ENCODE peak calls at places on chromosomes 5 and 9, in six cellular contexts. P is HCT116, J is epithelial cell of proximal tubule, N is fibroblast of villous mesenchyme, X is dorsolateral prefrontal cortex, B is heart right ventricle. G is an unnamed sample.

GRCh38 chr9:37994639-37995347 is 74.2 kb downstream of the SHB start:
- DNase-seq in J (no peak), B (peak), P (no peak), N (peak), X (peak), G (peak)

GRCh38 chr9:38339087-38339486 is 53.4 kb upstream of the ALDH1B1 start:
- DNase-seq in J (peak), N (no peak), P (no peak), B (no peak), X (no peak), G (peak)

GRCh38 chr5:98904786-98905185 is 24.0 kb downstream of the CHD1 start:
- DNase-seq in P (no peak), J (no peak), X (no peak), B (no peak), N (no peak), G (peak)

GRCh38 chr5:174355208-174355612 is 309.7 kb downstream of the NSG2 start:
- DNase-seq in J (no peak), N (peak), B (no peak), P (no peak), X (no peak), G (peak)

GRCh38 chr5:9895305-9895650 is 265.1 kb upstream of the TAS2R1 start:
- DNase-seq in J (no peak), X (no peak), B (no peak), N (no peak), P (no peak), G (peak)

GRCh38 chr5:56816546-56817081 is 1.3 kb downstream of the MAP3K1 start:
- DNase-seq in J (no peak), X (no peak), P (no peak), N (peak), B (peak), G (peak)

GRCh38 chr5:151737421-151737820 is 21.0 kb downstream of the ATOX1 start:
- DNase-seq in J (no peak), X (no peak), B (no peak), N (peak), P (no peak), G (no peak)

GRCh38 chr9:69204869-69205268 is 30.8 kb downstream of the TJP2 start:
- DNase-seq in J (no peak), X (peak), P (no peak), N (peak), B (no peak), G (no peak)

GRCh38 chr5:7869474-7870136 is 657 bp downstream of the MTRR start:
- DNase-seq in N (no peak), X (no peak), J (no peak), B (peak), P (no peak), G (no peak)

GRCh38 chr5:72702881-72703434 is 113.5 kb upstream of the TNPO1 start:
- DNase-seq in P (no peak), X (no peak), N (no peak), B (no peak), J (no peak), G (no peak)

GRCh38 chr9:3271581-3271980 is 254.2 kb downstream of the RFX3 start:
- DNase-seq in X (no peak), N (no peak), B (no peak), P (no peak), J (no peak), G (no peak)

GRCh38 chr5:81303563-81303962 is 2.2 kb downstream of the ZCCHC9 start:
- DNase-seq in X (no peak), B (no peak), N (peak), J (no peak), P (no peak), G (peak)

GRCh38 chr5:167652690-167653089 is 638.8 kb upstream of the WWC1 start:
- DNase-seq in X (no peak), B (no peak), J (no peak), N (no peak), P (no peak), G (peak)

GRCh38 chr9:121510766-121511555 is 11.3 kb upstream of the GGTA1 start:
- DNase-seq in B (peak), J (no peak), X (no peak), P (no peak), N (no peak), G (no peak)

GRCh38 chr5:107869459-107870115 is 198.8 kb upstream of the EFNA5 start:
- DNase-seq in N (peak), P (peak), X (no peak), B (no peak), J (peak), G (peak)

GRCh38 chr5:16773990-16774389 is 157.2 kb upstream of the RETREG1 start:
- DNase-seq in X (no peak), P (no peak), N (peak), B (no peak), J (no peak), G (no peak)

GRCh38 chr5:114477816-114478330 is 116.0 kb downstream of the KCNN2 start:
- DNase-seq in X (no peak), N (no peak), P (no peak), B (no peak), J (no peak), G (no peak)

GRCh38 chr5:2697041-2697440 is 54.4 kb downstream of the IRX2 start:
- DNase-seq in B (no peak), P (no peak), X (no peak), J (no peak), N (no peak), G (no peak)

GRCh38 chr5:154521756-154522155 is 43.7 kb upstream of the HAND1 start:
- DNase-seq in B (no peak), P (no peak), J (no peak), N (no peak), X (no peak), G (no peak)
- H3K4me3 ChIP-seq in B (no peak), P (no peak), J (no peak), N (no peak), X (no peak), G (no peak)

GRCh38 chr5:62643556-62644451 is 65.2 kb downstream of the LRRC70 start:
- DNase-seq in J (no peak), P (no peak), B (no peak), N (no peak), X (no peak), G (no peak)
- TF ChIP-seq CTCF in J (peak), P (no peak), B (no peak), N (no peak), X (no peak), G (no peak)

GRCh38 chr5:154519375-154519774 is 41.3 kb upstream of the HAND1 start:
- DNase-seq in N (peak), J (peak), X (no peak), B (no peak), P (no peak), G (peak)

GRCh38 chr5:154523104-154523503 is 45.1 kb upstream of the HAND1 start:
- DNase-seq in P (no peak), B (no peak), J (no peak), N (no peak), X (no peak), G (no peak)

GRCh38 chr5:154518438-154518867 is 40.4 kb upstream of the HAND1 start:
- DNase-seq in J (no peak), P (no peak), X (no peak), B (no peak), N (no peak), G (no peak)

GRCh38 chr5:154522284-154522683 is 44.3 kb upstream of the HAND1 start:
- DNase-seq in X (no peak), B (no peak), P (no peak), N (no peak), J (no peak), G (no peak)

DNA sequence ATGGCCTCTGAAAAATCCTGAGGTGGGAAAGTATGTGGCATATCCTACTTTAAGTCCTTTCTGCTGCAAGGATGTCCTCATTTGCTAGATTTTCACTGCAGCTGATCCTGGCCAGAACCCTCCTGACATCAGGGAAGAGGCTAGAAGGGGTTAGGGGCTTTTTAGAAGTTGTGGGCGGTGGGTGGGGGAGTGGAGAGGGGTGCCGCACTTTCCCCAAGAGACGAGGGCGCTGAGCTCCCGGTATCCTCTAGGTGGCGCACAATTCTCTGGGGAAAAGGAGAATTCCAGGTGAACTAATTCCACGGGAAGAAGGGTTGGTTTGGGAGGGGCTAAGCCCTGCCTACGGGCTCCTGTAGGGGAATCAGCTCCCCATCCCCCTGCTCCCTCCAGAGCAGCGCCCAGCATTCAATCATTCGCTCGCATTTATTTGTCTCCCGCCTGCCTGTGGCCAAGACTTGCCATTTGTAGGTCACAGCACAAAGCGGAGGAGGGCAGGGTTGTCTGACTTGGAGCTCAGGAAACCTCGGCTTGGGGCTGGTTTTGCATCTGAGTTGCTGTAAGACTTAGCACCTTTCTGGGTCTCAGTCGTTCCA is 42.9 kb upstream of the HAND1 start:
- DNase-seq in J (no peak), X (no peak), P (peak), N (no peak), B (no peak), G (no peak)
- H3K4me3 ChIP-seq in J (no peak), X (peak), P (peak), N (no peak), B (no peak), G (no peak)

DNA sequence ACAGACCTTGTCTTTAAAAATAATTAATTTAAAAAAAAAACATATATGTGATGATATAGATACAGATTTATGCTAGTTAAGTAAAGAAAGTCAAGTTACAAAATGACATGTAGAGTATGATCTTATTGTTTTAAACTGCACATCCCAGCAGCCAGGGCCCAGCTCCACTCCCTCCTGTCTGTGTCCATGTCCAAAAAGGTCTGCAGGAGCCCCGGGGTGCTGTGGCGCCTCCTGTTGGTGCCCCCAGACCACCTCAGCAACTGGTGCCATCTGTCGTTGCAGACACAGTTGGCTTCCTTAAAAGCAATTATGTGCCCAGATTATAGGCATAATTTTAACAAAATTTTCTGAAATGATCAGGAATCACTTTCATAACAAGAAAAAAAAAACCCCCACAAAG is 33.3 kb downstream of the IPPK start:
- DNase-seq in P (no peak), B (no peak), X (peak), N (no peak), J (no peak), G (no peak)
- TF ChIP-seq CTCF in P (no peak), B (no peak), X (no peak), N (no peak), J (peak), G (peak)

DNA sequence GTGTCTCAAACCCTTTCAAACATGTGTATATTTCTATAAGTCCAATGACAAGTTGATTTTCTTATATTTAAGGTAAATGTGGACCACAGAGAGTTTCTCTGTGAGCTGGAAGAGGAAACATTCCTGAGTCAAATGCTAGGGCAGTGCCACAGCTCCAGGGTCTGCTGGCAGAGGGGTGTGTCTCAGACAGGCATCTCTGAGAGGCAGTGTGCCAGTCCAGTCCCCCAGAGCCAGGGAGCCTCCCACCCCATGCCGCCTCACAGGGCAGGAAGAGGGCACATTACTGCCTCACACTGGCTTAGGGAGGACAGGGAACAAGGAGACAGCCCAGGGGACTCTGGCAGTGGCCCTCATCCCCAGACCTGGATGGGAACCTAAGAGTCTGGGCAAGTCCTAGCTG is 120.2 kb downstream of the TENT4A start:
- DNase-seq in P (no peak), N (no peak), B (no peak), X (no peak), J (no peak), G (no peak)
- H3K4me3 ChIP-seq in P (no peak), N (no peak), B (no peak), X (no peak), J (no peak), G (no peak)

DNA sequence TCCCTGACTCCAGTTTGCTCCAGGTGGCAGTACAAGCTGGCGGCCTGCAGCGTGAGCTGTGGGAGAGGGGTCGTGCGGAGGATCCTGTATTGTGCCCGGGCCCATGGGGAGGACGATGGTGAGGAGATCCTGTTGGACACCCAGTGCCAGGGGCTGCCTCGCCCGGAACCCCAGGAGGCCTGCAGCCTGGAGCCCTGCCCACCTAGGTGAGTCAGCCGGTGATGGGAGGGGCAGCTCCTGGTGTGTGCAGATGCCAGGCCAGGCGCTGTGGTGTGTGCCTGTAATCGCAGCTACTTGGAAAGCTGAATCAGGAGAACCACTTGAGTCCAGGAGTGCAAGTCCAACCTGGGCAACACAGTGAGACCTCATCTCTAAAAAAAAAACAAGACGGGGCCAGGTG is 10.0 kb upstream of the CACFD1 start:
- DNase-seq in J (no peak), X (no peak), P (peak), N (no peak), B (no peak), G (no peak)
- TF ChIP-seq CTCF in J (no peak), X (no peak), P (no peak), N (no peak), B (no peak), G (no peak)

DNA sequence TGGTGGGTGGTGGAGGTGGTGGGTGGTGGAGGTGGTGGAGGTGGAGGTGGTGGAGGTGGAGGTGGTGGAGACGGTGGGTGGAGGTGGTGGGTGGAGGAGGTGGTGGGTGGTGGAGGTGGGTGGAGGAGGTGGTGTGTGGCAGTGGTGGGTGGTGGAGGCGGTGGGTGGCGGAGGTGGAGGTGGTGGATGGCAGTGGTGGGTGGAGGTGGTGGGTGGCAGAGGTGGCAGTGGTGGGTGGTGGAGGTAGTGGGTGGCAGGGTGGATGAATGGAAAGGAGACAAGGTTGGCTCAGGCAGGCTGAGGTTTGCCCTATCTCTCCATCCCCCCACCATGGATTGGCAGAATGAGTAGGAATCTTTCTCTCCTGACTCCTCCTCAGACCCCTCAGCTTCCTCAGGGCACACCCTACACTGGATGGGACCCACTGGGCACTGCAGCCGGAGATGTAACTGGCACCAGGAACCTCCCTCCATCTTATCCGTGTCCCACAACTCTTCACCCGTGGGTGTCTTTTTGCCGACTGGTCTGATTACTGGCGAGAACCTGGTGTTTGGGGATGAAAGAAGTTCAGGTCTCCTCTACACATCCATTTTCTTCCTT is 166.3 kb downstream of the C9orf50 start:
- DNase-seq in X (no peak), N (no peak), B (no peak), P (no peak), J (no peak), G (no peak)
- H3K4me3 ChIP-seq in X (no peak), N (no peak), B (no peak), P (no peak), J (no peak), G (no peak)

GRCh38 chr5:135989686-135990085 is 34.9 kb upstream of the LECT2 start:
- DNase-seq in X (no peak), J (no peak), N (no peak), B (no peak), P (no peak), G (no peak)
- TF ChIP-seq CTCF in X (no peak), J (no peak), N (no peak), B (no peak), P (no peak), G (no peak)